ENCODE peak calls at places on chromosomes 11 and 22, in eight cellular contexts. U is cerebellum; P is stimulated activated CD4-positive, alpha-beta T cell treated with anti-CD3 and anti-CD28 coated beads, Interleukin-4, amount 100 ng/mL, for 48 hours; E is WTC11; D is GDM1; S is activated T-cell treated with anti-CD3 and anti-CD28 coated beads, Interleukin-2, amount 50 U/mL, for 4 hours; N is activated gamma-delta T cell; R is stimulated activated CD8-positive, alpha-beta memory T cell treated with anti-CD3 and anti-CD28 coated beads, Interleukin-4, amount 100 ng/mL, for 1 hour. M is an unnamed sample.

GRCh38 chr22:19723990-19724827 is 870 bp downstream of the GP1BB start:
- DNase-seq in N (no peak), S (no peak), U (no peak), P (peak), E (peak), R (no peak), D (no peak), M (no peak)

GRCh38 chr11:110379936-110380335 is 49.8 kb upstream of the FDX1 start:
- DNase-seq in N (no peak), S (no peak), U (no peak), P (no peak), E (no peak), D (no peak), R (no peak), M (no peak)

GRCh38 chr11:122843281-122844150 is 5.2 kb downstream of the CRTAM start:
- DNase-seq in D (no peak), S (peak), U (no peak), P (no peak), R (no peak), N (no peak), E (no peak), M (no peak)

GRCh38 chr11:32527776-32528175 is 55.9 kb upstream of the EIF3M start:
- DNase-seq in D (no peak), S (no peak), U (no peak), R (no peak), N (no peak), E (no peak), P (no peak), M (no peak)

GRCh38 chr11:113505541-113506375 is 30.6 kb upstream of the DRD2 start:
- DNase-seq in R (no peak), U (no peak), N (no peak), E (no peak), P (no peak), S (no peak), D (no peak), M (peak)

GRCh38 chr11:129090056-129090455 is 102.1 kb downstream of the ARHGAP32 start:
- DNase-seq in U (no peak), D (no peak), P (no peak), N (no peak), E (no peak), R (no peak), S (no peak), M (no peak)

GRCh38 chr11:2518112-2518982 is 73.5 kb downstream of the KCNQ1 start:
- DNase-seq in N (no peak), D (no peak), U (no peak), R (no peak), E (peak), P (no peak), S (peak), M (no peak)

GRCh38 chr11:97854357-97854756 is 1166.4 kb upstream of the CNTN5 start:
- DNase-seq in D (no peak), N (no peak), S (no peak), P (no peak), E (no peak), R (no peak), U (no peak), M (no peak)

GRCh38 chr11:13098067-13098466 is 89.0 kb downstream of the RASSF10 start:
- DNase-seq in U (no peak), R (no peak), E (no peak), N (no peak), D (no peak), P (no peak), S (no peak), M (peak)

GRCh38 chr11:41720761-41721160 is 261.3 kb upstream of the LRRC4C start:
- DNase-seq in P (no peak), E (no peak), R (no peak), D (no peak), N (no peak), U (no peak), S (no peak), M (no peak)

GRCh38 chr22:23553438-23553837 is 26.7 kb downstream of the IGLL1 start:
- DNase-seq in P (no peak), R (no peak), E (no peak), N (no peak), S (no peak), U (no peak), D (no peak), M (no peak)

GRCh38 chr11:132858203-132858602 is 674.1 kb downstream of the OPCML start:
- DNase-seq in D (no peak), R (no peak), U (peak), E (peak), P (no peak), S (no peak), N (no peak), M (no peak)

GRCh38 chr11:127106938-127107337 is 106.4 kb upstream of the KIRREL3 start:
- DNase-seq in N (no peak), S (no peak), P (no peak), U (peak), E (no peak), R (no peak), D (no peak), M (no peak)

GRCh38 chr11:111759778-111760407 is 6.3 kb downstream of the PPP2R1B start:
- DNase-seq in R (no peak), P (no peak), S (no peak), N (no peak), U (no peak), E (no peak), D (no peak), M (no peak)

GRCh38 chr11:71474141-71474770 is 21.3 kb downstream of the NADSYN1 start:
- DNase-seq in N (no peak), S (no peak), D (no peak), P (no peak), R (no peak), E (no peak), U (no peak), M (no peak)

GRCh38 chr22:43867839-43868652 is 5.7 kb upstream of the SULT4A1 start:
- DNase-seq in N (no peak), R (no peak), U (no peak), E (peak), P (no peak), D (no peak), S (no peak), M (peak)

GRCh38 chr11:69377953-69378302 is 84.0 kb downstream of the MYEOV start:
- DNase-seq in N (no peak), P (no peak), U (no peak), D (no peak), S (no peak), E (no peak), R (no peak), M (no peak)

GRCh38 chr22:36870250-36870649 is 9.4 kb downstream of the NCF4 start:
- DNase-seq in S (no peak), E (no peak), P (no peak), N (no peak), U (no peak), D (no peak), R (no peak), M (no peak)

GRCh38 chr11:126816655-126817054 is 183.9 kb downstream of the KIRREL3 start:
- DNase-seq in D (no peak), P (no peak), U (no peak), R (no peak), S (no peak), N (no peak), E (no peak), M (no peak)

GRCh38 chr11:108961095-108961494 is 296.2 kb downstream of the DDX10 start:
- DNase-seq in S (no peak), U (no peak), P (no peak), N (no peak), E (no peak), D (peak), R (no peak), M (no peak)

M was measured in NCI-H1048.